ENCODE peak calls at places on chromosomes 16 and 17, in seven cellular contexts. L is ovary, P is dorsolateral prefrontal cortex, Z is colonic mucosa, E is HFF-Myc, V is fibroblast of lung, R is uterus. X is an unnamed sample.

GRCh38 chr16:60200161-60200560 is 1466.0 kb upstream of the GOT2 start:
- DNase-seq in L (no peak), P (no peak), Z (no peak), E (no peak), V (no peak), R (no peak), X (no peak)

GRCh38 chr17:7633093-7633492 is 3.2 kb downstream of the SHBG start:
- DNase-seq in L (no peak), P (no peak), Z (no peak), E (no peak), V (no peak), R (no peak), X (no peak)

GRCh38 chr17:77125432-77125901 is 15.3 kb upstream of the SEC14L1 start:
- DNase-seq in L (no peak), P (no peak), Z (no peak), E (peak), V (peak), R (no peak), X (peak)

GRCh38 chr16:77805403-77805802 is 17.0 kb downstream of the VAT1L start:
- DNase-seq in L (no peak), P (no peak), Z (no peak), E (no peak), V (no peak), R (no peak), X (no peak)

GRCh38 chr16:31880322-31880979 is 6.8 kb downstream of the ZNF267 start:
- DNase-seq in L (no peak), P (no peak), Z (no peak), E (peak), V (peak), R (no peak), X (peak)

GRCh38 chr16:52912565-52913173 is 140.0 kb downstream of the CHD9NB start:
- DNase-seq in L (peak), P (peak), Z (peak), E (peak), V (peak), R (peak), X (peak)

GRCh38 chr17:78921437-78921971 is 3.7 kb downstream of the TIMP2 start:
- DNase-seq in L (no peak), P (peak), Z (no peak), E (no peak), V (no peak), R (no peak), X (no peak)

GRCh38 chr16:1634541-1634940 is 22.4 kb downstream of the CRAMP1 start:
- DNase-seq in L (no peak), P (no peak), Z (no peak), E (no peak), V (no peak), R (no peak), X (no peak)

GRCh38 chr17:32970281-32970680 is 21.4 kb upstream of the SPACA3 start:
- DNase-seq in L (no peak), P (no peak), Z (no peak), E (no peak), V (no peak), R (peak), X (no peak)

GRCh38 chr17:30573603-30574175 is 96.5 kb downstream of the GOSR1 start:
- DNase-seq in L (no peak), P (no peak), Z (no peak), E (no peak), V (no peak), R (no peak), X (no peak)

GRCh38 chr16:67228034-67228785 is 1.3 kb downstream of the TMEM208 start:
- DNase-seq in L (no peak), P (no peak), Z (no peak), E (no peak), V (no peak), R (no peak), X (no peak)

GRCh38 chr17:40179923-40180659 is 2.8 kb downstream of the RAPGEFL1 start:
- DNase-seq in L (no peak), P (no peak), Z (peak), E (no peak), V (peak), R (no peak), X (peak)

GRCh38 chr17:40176409-40177110 is 710 bp upstream of the RAPGEFL1 start:
- DNase-seq in L (no peak), P (no peak), Z (peak), E (no peak), V (no peak), R (no peak), X (no peak)

GRCh38 chr17:40177275-40177874 is at the start of gene RAPGEFL1:
- DNase-seq in L (peak), P (no peak), Z (peak), E (no peak), V (peak), R (peak), X (peak)

GRCh38 chr17:40178660-40179059 is 1.4 kb downstream of the RAPGEFL1 start:
- DNase-seq in L (no peak), P (no peak), Z (no peak), E (no peak), V (no peak), R (no peak), X (no peak)

GRCh38 chr17:40178021-40178601 is 841 bp downstream of the RAPGEFL1 start:
- DNase-seq in L (no peak), P (no peak), Z (peak), E (no peak), V (no peak), R (no peak), X (no peak)
- TF ChIP-seq CTCF in L (no peak), P (no peak), Z (no peak), E (no peak), V (no peak), R (no peak), X (peak)

GRCh38 chr17:70366421-70366820 is 197.1 kb downstream of the KCNJ2 start:
- DNase-seq in L (no peak), P (no peak), Z (no peak), E (no peak), V (no peak), R (no peak), X (no peak)

GRCh38 chr17:70369296-70369855 is 200.0 kb downstream of the KCNJ2 start:
- DNase-seq in L (no peak), P (no peak), Z (no peak), E (no peak), V (no peak), R (no peak), X (peak)

GRCh38 chr17:70365098-70365583 is 195.8 kb downstream of the KCNJ2 start:
- DNase-seq in L (no peak), P (no peak), Z (no peak), E (no peak), V (peak), R (no peak), X (peak)
- H3K4me3 ChIP-seq in L (no peak), P (no peak), Z (no peak), E (no peak), V (no peak), R (no peak), X (no peak)

DNA sequence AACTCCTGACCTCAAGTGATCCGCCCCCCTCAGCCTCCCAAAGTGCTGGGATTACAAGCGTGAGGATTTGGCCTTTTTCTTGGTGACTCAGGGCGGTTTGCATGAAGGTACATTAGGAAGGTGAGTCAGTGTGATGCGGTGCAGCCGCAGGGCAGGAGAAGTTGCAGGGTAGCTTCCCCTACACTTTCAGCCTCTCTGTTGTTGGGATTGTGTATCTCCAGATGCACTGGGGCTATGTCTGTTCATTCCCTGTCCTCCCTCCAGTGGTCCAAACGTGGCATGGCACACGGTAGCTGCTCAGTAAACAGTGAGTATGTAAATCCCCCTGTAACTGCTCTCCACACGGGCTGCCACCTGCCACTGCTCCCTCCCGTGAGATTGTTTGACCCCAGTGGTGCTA is 109.1 kb upstream of the CDC42EP4 start:
- DNase-seq in L (no peak), P (no peak), Z (no peak), E (no peak), V (no peak), R (no peak), X (peak)
- TF ChIP-seq CTCF in L (no peak), P (no peak), Z (no peak), E (peak), V (no peak), R (no peak), X (peak)

DNA sequence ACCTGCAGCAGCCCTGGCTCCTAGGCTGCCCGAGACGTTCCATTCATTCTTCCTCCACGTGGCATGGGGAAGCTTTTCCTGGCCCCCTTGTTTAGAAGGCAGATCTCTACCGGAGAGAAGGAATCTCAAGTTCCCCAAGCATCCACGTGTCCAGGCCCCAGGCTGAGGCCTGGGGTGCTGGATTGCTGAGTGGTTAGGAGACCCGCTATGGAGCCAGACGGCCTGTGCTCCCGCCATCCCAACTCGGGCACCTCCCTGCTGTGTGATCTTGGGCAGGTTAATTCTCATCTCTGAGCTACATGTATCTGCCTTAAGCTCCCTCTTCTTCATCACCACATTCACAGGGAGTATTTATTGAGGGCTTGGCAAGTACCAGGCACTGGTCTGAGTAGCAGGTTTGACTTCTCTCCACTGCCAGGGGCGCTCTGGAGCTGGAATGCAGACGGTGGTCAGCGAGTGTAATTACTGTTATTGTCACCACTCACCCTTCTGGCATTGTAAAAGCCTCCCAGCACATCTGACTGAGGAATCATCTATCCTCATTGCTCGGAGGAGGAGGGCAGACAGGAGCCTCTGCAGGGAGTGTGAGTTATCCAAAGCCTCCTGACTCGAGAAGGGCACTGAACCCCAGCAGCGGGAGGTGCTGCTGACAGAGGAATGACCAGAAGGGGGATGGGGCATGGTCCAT is 1.1 kb upstream of the ADGRG1 start:
- DNase-seq in L (no peak), P (no peak), Z (no peak), E (peak), V (peak), R (no peak), X (peak)
- H3K4me3 ChIP-seq in L (no peak), P (peak), Z (no peak), E (no peak), V (no peak), R (no peak), X (no peak)

GRCh38 chr17:43401293-43401692 is 2.5 kb downstream of the ARL4D start:
- DNase-seq in L (no peak), P (no peak), Z (no peak), E (peak), V (peak), R (no peak), X (peak)
- TF ChIP-seq CTCF in L (no peak), P (no peak), Z (no peak), E (no peak), V (no peak), R (no peak), X (no peak)

GRCh38 chr17:37640016-37640415 is 3.2 kb downstream of the DDX52 start:
- DNase-seq in L (no peak), P (no peak), Z (no peak), E (no peak), V (no peak), R (no peak), X (no peak)
- H3K4me3 ChIP-seq in L (no peak), P (no peak), Z (no peak), E (no peak), V (no peak), R (no peak), X (no peak)

X was measured in choroid plexus epithelial cell.